ENCODE peak calls at places on chromosomes 2 and 18, in four cellular contexts. One of them, this sample, is unnamed.

GRCh38 chr18:68887410-68887809 is 89.5 kb downstream of the CCDC102B start:
- DNase-seq in HepG2: peak; percentile 67
- DNase-seq in A549: no peak
- DNase-seq in K562: no peak
- DNase-seq in this sample: no peak

GRCh38 chr2:234289789-234290188 is 207.1 kb downstream of the ARL4C start:
- DNase-seq in HepG2: no peak
- DNase-seq in A549: peak; percentile 55
- DNase-seq in K562: no peak
- DNase-seq in this sample: no peak

GRCh38 chr2:98390571-98391476 is 44.6 kb downstream of the CNGA3 start:
- DNase-seq in HepG2: no peak
- DNase-seq in A549: no peak
- DNase-seq in K562: no peak
- DNase-seq in this sample: no peak

GRCh38 chr2:22276696-22277095 is 1108.3 kb upstream of the KLHL29 start:
- DNase-seq in HepG2: no peak
- DNase-seq in A549: no peak
- DNase-seq in K562: no peak
- DNase-seq in this sample: no peak

GRCh38 chr2:45014016-45014702 is 4.9 kb upstream of the SIX2 start:
- DNase-seq in HepG2: no peak
- DNase-seq in A549: peak; percentile 96
- DNase-seq in K562: peak; percentile 64
- DNase-seq in this sample: peak; percentile 85

GRCh38 chr2:190881074-190881479 is 456 bp downstream of the GLS start:
- DNase-seq in HepG2: no peak
- DNase-seq in A549: no peak
- DNase-seq in K562: no peak
- DNase-seq in this sample: no peak

GRCh38 chr18:61954347-61954746 is 61.5 kb upstream of the RNF152 start:
- DNase-seq in HepG2: no peak
- DNase-seq in A549: no peak
- DNase-seq in K562: no peak
- DNase-seq in this sample: no peak

GRCh38 chr18:1840878-1841277 is 730.4 kb downstream of the METTL4 start:
- DNase-seq in HepG2: no peak
- DNase-seq in A549: no peak
- DNase-seq in K562: no peak
- DNase-seq in this sample: peak; percentile 52

GRCh38 chr2:58432491-58433166 is 191.5 kb upstream of the FANCL start:
- DNase-seq in HepG2: no peak
- DNase-seq in A549: no peak
- DNase-seq in K562: no peak
- DNase-seq in this sample: no peak

GRCh38 chr18:26405190-26405781 is 143.1 kb downstream of the KCTD1 start:
- DNase-seq in HepG2: peak; percentile 30
- DNase-seq in A549: peak; percentile 32
- DNase-seq in K562: no peak
- DNase-seq in this sample: peak; percentile 36

GRCh38 chr2:46922606-46923005 is 7.0 kb upstream of the MCFD2 start:
- DNase-seq in HepG2: no peak
- DNase-seq in A549: no peak
- DNase-seq in K562: no peak
- DNase-seq in this sample: no peak

GRCh38 chr2:109284816-109285215 is 155.8 kb downstream of the SH3RF3 start:
- DNase-seq in HepG2: no peak
- DNase-seq in A549: no peak
- DNase-seq in K562: no peak
- DNase-seq in this sample: no peak

GRCh38 chr2:101047774-101048173 is 45.7 kb downstream of the RPL31 start:
- DNase-seq in HepG2: no peak
- DNase-seq in A549: no peak
- DNase-seq in K562: no peak
- DNase-seq in this sample: no peak

GRCh38 chr2:25512707-25513106 is 160.7 kb downstream of the DTNB start:
- DNase-seq in HepG2: no peak
- DNase-seq in A549: no peak
- DNase-seq in K562: no peak
- DNase-seq in this sample: no peak

GRCh38 chr2:121103969-121104368 is 181.0 kb downstream of the TFCP2L1 start:
- DNase-seq in HepG2: no peak
- DNase-seq in A549: no peak
- DNase-seq in K562: no peak
- DNase-seq in this sample: no peak

DNA sequence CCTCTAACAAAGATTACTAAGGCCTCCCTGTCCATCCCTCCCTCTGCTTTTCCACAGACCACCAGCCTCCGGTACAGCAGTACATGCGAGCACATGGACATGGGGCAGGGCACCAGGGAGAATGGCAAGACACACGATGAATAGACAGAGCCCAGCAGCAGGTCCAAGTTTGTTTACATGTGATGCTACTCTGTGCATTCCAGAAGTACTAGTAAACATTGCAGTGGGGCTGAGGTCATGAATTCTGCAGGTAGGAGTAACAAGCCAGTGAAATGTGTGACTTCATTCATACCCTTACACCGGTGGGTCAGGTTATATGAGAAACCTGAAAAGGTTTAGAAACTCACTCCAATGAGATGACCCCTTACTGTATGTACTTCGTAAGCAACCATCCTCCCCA is 205.7 kb downstream of the BCL11A start:
- DNase-seq in HepG2: no peak
- DNase-seq in A549: no peak
- DNase-seq in K562: no peak
- DNase-seq in this sample: no peak
- TF ChIP-seq JUNB in HepG2: no peak
- TF ChIP-seq JUNB in A549: no peak
- TF ChIP-seq JUNB in K562: no peak
- TF ChIP-seq JUNB in this sample: no peak

GRCh38 chr2:41723531-41723930 is 324.3 kb upstream of the PKDCC start:
- DNase-seq in HepG2: no peak
- DNase-seq in A549: no peak
- DNase-seq in K562: no peak
- DNase-seq in this sample: no peak
- TF ChIP-seq JUNB in HepG2: no peak
- TF ChIP-seq JUNB in A549: no peak
- TF ChIP-seq JUNB in K562: no peak
- TF ChIP-seq JUNB in this sample: no peak

GRCh38 chr2:210072493-210072892 is 70.1 kb downstream of the RPE start:
- DNase-seq in HepG2: no peak
- DNase-seq in A549: no peak
- DNase-seq in K562: no peak
- DNase-seq in this sample: peak; percentile 54
- TF ChIP-seq JUNB in HepG2: no peak
- TF ChIP-seq JUNB in A549: no peak
- TF ChIP-seq JUNB in K562: no peak
- TF ChIP-seq JUNB in this sample: no peak

GRCh38 chr2:184527058-184527457 is 71.3 kb upstream of the ZNF804A start:
- DNase-seq in HepG2: no peak
- DNase-seq in A549: no peak
- DNase-seq in K562: no peak
- DNase-seq in this sample: peak; percentile 15
- TF ChIP-seq JUNB in HepG2: no peak
- TF ChIP-seq JUNB in A549: no peak
- TF ChIP-seq JUNB in K562: no peak
- TF ChIP-seq JUNB in this sample: no peak

DNA sequence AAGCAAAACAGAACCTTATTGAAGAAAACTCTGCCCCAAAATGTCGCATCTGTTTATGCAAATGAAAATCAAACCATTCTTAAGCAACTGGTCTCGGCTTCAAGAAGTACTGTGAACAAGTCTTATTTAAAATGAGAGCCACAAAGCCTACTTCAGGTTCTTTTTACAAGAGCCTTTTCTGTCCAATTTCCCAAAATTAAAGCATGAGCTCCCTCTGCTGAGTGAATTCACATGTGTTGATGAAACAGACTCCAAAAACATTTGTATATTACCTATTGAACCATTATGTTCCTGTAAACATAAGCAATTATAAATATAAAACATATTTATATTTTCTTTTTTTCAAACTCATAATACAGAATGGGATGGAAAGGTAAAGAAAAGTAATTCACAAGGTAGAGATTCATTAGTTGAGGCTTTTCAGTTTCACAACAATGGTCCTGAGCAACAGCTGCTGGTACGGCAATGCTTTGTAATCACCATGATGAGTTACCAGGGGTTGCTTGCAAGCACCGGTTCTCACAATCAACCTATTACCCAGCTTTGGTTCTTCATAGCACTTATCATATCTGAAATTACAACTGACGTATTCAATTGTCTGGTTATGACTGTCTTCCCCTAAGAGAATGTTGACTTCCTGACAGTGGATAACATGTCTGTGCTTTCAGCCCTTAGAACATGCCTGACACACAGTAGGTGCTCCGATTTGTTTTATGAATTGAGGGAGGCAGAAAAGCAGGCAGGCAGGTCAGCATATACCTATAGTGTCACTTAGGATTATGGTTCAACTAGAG is 108.4 kb upstream of the BZW1 start:
- DNase-seq in HepG2: peak; percentile 77
- DNase-seq in A549: peak; percentile 15
- DNase-seq in K562: no peak
- DNase-seq in this sample: peak; percentile 76
- TF ChIP-seq JUNB in HepG2: no peak
- TF ChIP-seq JUNB in A549: no peak
- TF ChIP-seq JUNB in K562: no peak
- TF ChIP-seq JUNB in this sample: no peak

GRCh38 chr2:237895544-237896506 is 36.4 kb downstream of the RAMP1 start:
- DNase-seq in HepG2: no peak
- DNase-seq in A549: no peak
- DNase-seq in K562: no peak
- DNase-seq in this sample: no peak
- TF ChIP-seq JUNB in HepG2: no peak
- TF ChIP-seq JUNB in A549: no peak
- TF ChIP-seq JUNB in K562: no peak
- TF ChIP-seq JUNB in this sample: no peak